ENCODE peak calls at places on chromosomes 4 and X, in seven cellular contexts. A, O, C, E, W, V and B are unnamed samples. For H3K4me1, the result is how much of the 10 kb centered on the place peaks cover.

GRCh38 chr4:39541987-39542632 is 14.9 kb upstream of the UGDH start:
- DNase-seq in E (no peak), A (no peak), W (peak), O (no peak), C (no peak), V (no peak), B (no peak)

GRCh38 chr4:84955168-84955567 is 11.3 kb downstream of the WDFY3 start:
- DNase-seq in E (no peak), C (no peak), V (no peak), W (no peak), O (no peak), A (no peak), B (no peak)

GRCh38 chr4:123866796-123867195 is 470.2 kb downstream of the SPRY1 start:
- DNase-seq in C (no peak), O (no peak), V (no peak), E (no peak), W (peak), A (no peak), B (no peak)

GRCh38 chr4:182337366-182337765 is 94.2 kb downstream of the TENM3 start:
- DNase-seq in A (no peak), E (no peak), V (no peak), W (no peak), C (no peak), O (no peak), B (no peak)

GRCh38 chr4:93317046-93317445 is 511.5 kb upstream of the ATOH1 start:
- DNase-seq in E (no peak), W (no peak), A (no peak), O (no peak), C (no peak), V (no peak), B (no peak)

GRCh38 chr4:138236035-138236434 is 6.1 kb downstream of the SLC7A11 start:
- DNase-seq in A (no peak), E (no peak), V (no peak), O (no peak), C (no peak), W (no peak), B (no peak)

GRCh38 chr4:3186609-3187008 is 62.4 kb upstream of the MSANTD1 start:
- DNase-seq in V (no peak), C (peak), E (no peak), A (no peak), O (no peak), W (no peak), B (no peak)

GRCh38 chr4:98555798-98556445 is 102.5 kb downstream of the TSPAN5 start:
- DNase-seq in O (no peak), A (no peak), E (no peak), W (peak), C (no peak), V (no peak), B (no peak)

GRCh38 chrX:17046478-17047097 is 100.1 kb downstream of the REPS2 start:
- DNase-seq in C (peak), O (peak), V (peak), A (peak), E (peak), W (peak), B (no peak)

GRCh38 chr4:47827339-47828047 is 10.4 kb downstream of the CORIN start:
- DNase-seq in C (no peak), O (no peak), E (no peak), A (no peak), V (no peak), W (no peak), B (no peak)

GRCh38 chrX:40543661-40544328 is 37.0 kb upstream of the ATP6AP2 start:
- DNase-seq in O (no peak), C (no peak), V (no peak), A (no peak), E (peak), W (peak), B (no peak)

GRCh38 chr4:168615294-168615693 is 118.4 kb downstream of the PALLD start:
- DNase-seq in A (no peak), V (no peak), C (peak), W (peak), E (no peak), O (no peak), B (no peak)

GRCh38 chrX:38806054-38806389 is 4.8 kb downstream of the MID1IP1 start:
- DNase-seq in C (no peak), V (no peak), E (no peak), A (peak), O (no peak), W (no peak), B (no peak)

GRCh38 chr4:15729910-15730533 is 27.2 kb downstream of the BST1 start:
- DNase-seq in O (no peak), W (peak), C (no peak), A (no peak), V (no peak), E (peak), B (no peak)

GRCh38 chr4:114494257-114494803 is 104.3 kb upstream of the UGT8 start:
- DNase-seq in C (peak), E (no peak), A (no peak), W (no peak), V (no peak), O (no peak), B (no peak)

GRCh38 chr4:53608649-53609048 is 17.4 kb upstream of the LNX1 start:
- DNase-seq in W (no peak), V (no peak), O (no peak), C (no peak), E (no peak), A (no peak), B (no peak)

GRCh38 chr4:95296052-95296451 is 252.7 kb downstream of the UNC5C start:
- DNase-seq in A (no peak), E (no peak), V (no peak), C (no peak), W (peak), O (no peak), B (no peak)

GRCh38 chr4:152515678-152516077 is 20.2 kb downstream of the FBXW7 start:
- DNase-seq in V (no peak), A (no peak), O (no peak), E (no peak), C (no peak), W (peak), B (no peak)

GRCh38 chr4:1651609-1652008 is 32.5 kb downstream of the FAM53A start:
- DNase-seq in E (no peak), W (no peak), V (no peak), A (no peak), O (no peak), C (no peak), B (peak)

GRCh38 chrX:134520860-134521390 is 61.0 kb downstream of the HPRT1 start:
- DNase-seq in W (peak), C (peak), V (no peak), A (no peak), E (peak), O (no peak), B (no peak)

GRCh38 chr4:153222790-153223417 is 18.7 kb downstream of the TRIM2 start:
- DNase-seq in C (peak), V (peak), E (no peak), O (peak), A (peak), W (peak), B (peak)

GRCh38 chrX:9327747-9328145 is 137.1 kb upstream of the TBL1X start:
- DNase-seq in C (no peak), O (no peak), A (no peak), W (peak), V (no peak), E (no peak), B (no peak)

GRCh38 chrX:103536071-103536470 is 16.8 kb upstream of the RAB40A start:
- DNase-seq in V (no peak), A (no peak), O (no peak), C (no peak), W (no peak), E (no peak), B (no peak)

GRCh38 chr4:92381640-92382039 is 77.9 kb downstream of the GRID2 start:
- DNase-seq in E (no peak), W (no peak), C (no peak), O (no peak), V (no peak), A (no peak), B (no peak)

GRCh38 chr4:183601381-183601780 is 57.6 kb downstream of the RWDD4 start:
- DNase-seq in E (no peak), O (no peak), W (no peak), C (no peak), A (no peak), V (no peak), B (no peak)

GRCh38 chrX:77788050-77788449 is 2.0 kb upstream of the ATRX start:
- DNase-seq in E (peak), V (no peak), W (no peak), C (no peak), O (no peak), A (no peak), B (no peak)

GRCh38 chr4:67549123-67549522 is 3.8 kb upstream of the CENPC start:
- DNase-seq in C (no peak), O (no peak), V (no peak), W (peak), E (no peak), A (no peak), B (no peak)

GRCh38 chr4:85555210-85555609 is 80.3 kb downstream of the ARHGAP24 start:
- DNase-seq in C (no peak), E (no peak), A (no peak), V (no peak), W (no peak), O (no peak), B (no peak)

GRCh38 chrX:1249101-1249887 is 19.3 kb upstream of the CSF2RA start:
- DNase-seq in W (peak), C (peak), E (peak), A (no peak), V (peak), O (peak), B (peak)
- H3K4me3 ChIP-seq in W (no peak), C (peak), E (peak), A (no peak), V (no peak), O (peak), B (no peak)

DNA sequence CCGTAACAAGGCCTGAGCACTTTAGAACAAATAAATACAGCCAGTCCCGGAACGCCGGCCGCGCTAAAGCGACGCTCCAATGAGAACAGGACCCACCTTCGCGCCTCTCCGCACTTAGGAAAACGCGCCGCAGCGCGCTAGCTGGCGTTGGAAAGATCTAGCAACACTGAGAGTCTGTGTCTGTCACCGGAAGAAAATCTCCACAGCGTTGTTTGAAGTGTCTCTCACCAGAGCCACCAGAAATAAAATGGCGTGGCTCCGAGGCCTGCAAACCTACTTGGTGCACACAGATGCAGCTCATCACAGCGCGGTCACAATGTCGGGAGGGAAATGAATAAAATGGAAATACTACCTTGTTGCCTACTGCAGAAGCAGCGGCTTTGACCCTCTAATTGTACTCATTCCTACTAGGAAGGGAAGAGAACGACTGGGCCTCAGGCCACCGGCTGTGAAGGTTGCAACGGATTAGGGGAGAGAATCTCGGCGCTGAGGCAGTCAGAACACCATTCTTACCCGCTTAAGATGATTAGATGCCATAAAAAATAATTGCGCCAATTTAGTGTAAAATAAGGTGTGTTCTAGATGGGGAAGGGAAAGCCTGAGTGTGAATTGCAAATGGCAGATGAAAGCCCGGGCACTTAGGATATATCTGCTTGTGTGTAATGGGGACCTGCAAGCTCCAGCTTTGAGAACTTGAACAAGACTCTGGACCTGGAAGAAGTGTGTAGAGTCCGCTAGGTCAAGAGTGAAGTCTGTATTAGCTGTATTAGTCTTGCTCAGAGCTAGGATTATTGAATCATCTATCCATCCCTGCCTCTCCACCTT is 4.5 kb downstream of the NEUROG2 start:
- DNase-seq in E (no peak), C (peak), O (no peak), V (no peak), W (no peak), A (no peak), B (no peak)
- H3K4me1 ChIP-seq in E (under half), C (under half), O (half or more), V (under half), W (under half), A (under half), B (under half)

DNA sequence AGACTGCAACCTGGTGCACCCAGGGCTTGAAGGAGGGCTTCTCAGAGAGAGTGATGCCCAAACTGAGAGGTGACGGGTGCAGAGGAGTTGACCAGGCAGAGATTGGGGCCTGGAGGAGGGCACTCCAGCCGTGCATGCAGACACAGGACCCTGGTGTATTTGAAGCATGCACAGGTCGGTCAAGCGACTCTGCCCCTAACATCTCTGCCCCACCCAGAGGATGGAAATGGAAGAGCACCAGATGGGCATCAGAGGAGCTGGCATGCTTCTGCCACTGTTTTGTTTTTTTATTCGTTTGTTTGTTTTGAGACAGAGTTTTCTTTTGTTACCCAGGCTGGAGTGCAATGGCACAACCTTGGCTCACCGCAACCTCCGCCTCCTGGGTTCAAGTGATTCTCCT is 320.9 kb downstream of the EVC2 start:
- DNase-seq in A (no peak), W (peak), E (no peak), V (no peak), O (no peak), C (peak), B (no peak)
- TF ChIP-seq CTCF in A (no peak), W (peak), E (no peak), V (no peak), O (no peak), C (peak), B (no peak)

GRCh38 chrX:71618303-71618721 is at the start of gene CXCR3:
- DNase-seq in O (no peak), V (no peak), E (no peak), W (no peak), C (no peak), A (peak), B (peak)
- H3K4me3 ChIP-seq in O (no peak), V (no peak), E (no peak), W (no peak), C (no peak), A (no peak), B (peak)

GRCh38 chrX:12891167-12891566 is 15.3 kb upstream of the TLR8 start:
- DNase-seq in E (no peak), O (no peak), V (no peak), W (no peak), A (no peak), C (no peak), B (no peak)
- H3K4me1 ChIP-seq in E (under half), O (under half), V (under half), W (under half), A (under half), C (under half), B (under half)

GRCh38 chr4:4575284-4576211 is 33.7 kb upstream of the STX18 start:
- DNase-seq in C (peak), O (peak), E (peak), V (peak), W (peak), A (peak), B (peak)
- TF ChIP-seq CTCF in C (peak), O (peak), E (peak), V (no peak), W (no peak), A (peak), B (peak)

DNA sequence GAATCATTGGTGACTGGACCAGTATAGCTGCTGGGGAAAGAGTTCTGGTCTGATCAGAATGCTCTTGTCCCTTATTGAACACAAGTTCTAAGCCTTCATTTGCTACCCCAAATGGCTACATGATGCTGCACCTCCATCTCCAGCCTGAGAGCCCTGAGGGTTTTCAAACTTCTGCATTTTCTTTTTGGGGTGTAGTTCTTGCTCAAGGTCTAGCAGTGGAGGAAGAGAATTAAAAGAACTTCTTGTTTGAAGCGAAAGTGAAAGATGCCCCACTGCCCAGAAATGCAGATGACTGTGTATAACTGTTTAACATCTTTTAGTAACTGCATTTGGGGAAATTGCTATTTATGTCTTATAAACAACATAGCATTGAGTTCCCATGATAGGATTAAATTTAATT is 38.5 kb downstream of the LAMTOR3 start:
- DNase-seq in E (no peak), W (no peak), O (no peak), A (no peak), V (no peak), C (no peak), B (no peak)
- H3K4me3 ChIP-seq in E (no peak), W (no peak), O (no peak), A (no peak), V (no peak), C (no peak), B (no peak)